ENCODE peak calls at places on chromosomes 1 and 21, in nine cellular contexts. L is IMR-90, V is HCT116, E is right lobe of liver, Q is upper lobe of left lung, M is A549, S is gastrocnemius medialis, G is GM12878, K is HepG2. D is an unnamed sample.

GRCh38 chr1:23452011-23452411 is 27.5 kb upstream of the TCEA3 start:
- ATAC-seq in L (peak; percentile 56), V (peak; percentile 92), E (peak; percentile 82), Q (peak; percentile 91), M (no peak), S (peak; percentile 47), G (peak; percentile 29), K (no peak), D (peak; percentile 54)

GRCh38 chr1:168783831-168784230 is 54.8 kb upstream of the DPT start:
- ATAC-seq in L (no peak), V (no peak), E (no peak), Q (no peak), M (no peak), S (peak; percentile 89), G (no peak), K (no peak), D (peak; percentile 89)

GRCh38 chr1:193634470-193634869 is 448.1 kb upstream of the B3GALT2 start:
- ATAC-seq in L (no peak), V (no peak), E (no peak), Q (no peak), M (no peak), S (no peak), G (no peak), K (no peak), D (no peak)

GRCh38 chr1:3349161-3349967 is 105.1 kb upstream of the ARHGEF16 start:
- ATAC-seq in L (no peak), V (peak; percentile 77), E (no peak), Q (no peak), M (peak; percentile 74), S (no peak), G (no peak), K (peak; percentile 73), D (no peak)

GRCh38 chr1:170664828-170665617 is 1.1 kb downstream of the PRRX1 start:
- ATAC-seq in L (peak; percentile 67), V (no peak), E (peak; percentile 71), Q (peak; percentile 61), M (peak; percentile 85), S (peak; percentile 42), G (peak; percentile 47), K (peak; percentile 77), D (peak; percentile 52)

GRCh38 chr21:15826908-15827601 is 97.3 kb downstream of the USP25 start:
- ATAC-seq in L (no peak), V (no peak), E (no peak), Q (no peak), M (no peak), S (peak; percentile 93), G (no peak), K (no peak), D (no peak)

GRCh38 chr1:17250601-17251000 is 1.7 kb downstream of the PADI3 start:
- ATAC-seq in L (no peak), V (peak; percentile 82), E (no peak), Q (no peak), M (peak; percentile 86), S (no peak), G (no peak), K (no peak), D (no peak)

GRCh38 chr1:85320371-85321131 is 44.1 kb upstream of the BCL10 start:
- ATAC-seq in L (peak; percentile 53), V (peak; percentile 65), E (no peak), Q (no peak), M (peak; percentile 79), S (no peak), G (no peak), K (no peak), D (no peak)

DNA sequence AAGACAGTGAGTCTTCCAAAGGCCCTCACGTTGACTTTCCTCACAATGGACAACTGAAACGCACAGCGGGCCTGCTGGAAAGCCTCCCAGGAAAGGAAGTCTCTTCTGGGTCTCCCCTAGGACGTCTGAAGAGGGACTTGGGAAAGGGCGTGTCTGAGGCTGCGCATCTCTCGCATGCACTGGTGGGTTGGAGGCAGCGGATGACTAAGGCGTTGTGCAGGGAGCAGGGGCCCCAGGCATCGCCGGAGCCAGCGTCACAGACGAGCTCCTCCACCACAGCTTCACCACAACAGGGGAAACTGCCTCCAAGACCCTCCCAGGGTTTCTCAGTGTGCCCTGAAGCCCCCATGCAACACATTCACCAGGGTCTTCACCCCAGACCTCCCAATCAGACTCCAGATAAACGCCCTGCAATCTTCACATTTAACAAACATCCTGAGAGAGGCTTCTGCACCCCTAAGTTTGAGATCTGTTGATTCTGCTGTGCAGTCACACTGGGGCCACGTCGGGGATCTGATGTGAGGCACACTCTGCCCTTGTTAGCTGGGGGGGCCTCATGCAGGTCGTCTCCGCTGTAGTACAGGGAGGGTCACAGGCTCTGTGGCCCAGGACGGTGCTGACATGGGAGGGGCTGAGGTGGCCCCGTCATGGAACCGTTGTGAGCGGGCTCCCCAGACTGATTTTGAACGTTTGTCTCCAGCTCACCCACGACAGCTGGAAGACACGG is 7.0 kb upstream of the TFF1 start:
- ATAC-seq in L (no peak), V (no peak), E (no peak), Q (no peak), M (no peak), S (no peak), G (no peak), K (no peak), D (no peak)
- TF ChIP-seq POLR2A in L (no peak), V (no peak), E (no peak), Q (no peak), M (no peak), S (no peak), G (no peak), K (no peak), D (no peak)

GRCh38 chr1:156052862-156053769 is 482 bp downstream of the UBQLN4 start:
- ATAC-seq in L (peak; percentile 26), V (peak; percentile 53), E (no peak), Q (peak; percentile 5), M (peak; percentile 66), S (no peak), G (peak; percentile 34), K (peak; percentile 50), D (peak; percentile 4)
- TF ChIP-seq POLR2A in L (no peak), V (no peak), E (no peak), Q (peak; percentile 33), M (no peak), S (peak; percentile 64), G (no peak), K (peak; percentile 3), D (no peak)

GRCh38 chr1:28135910-28136635 is 40.4 kb downstream of the PTAFR start:
- ATAC-seq in L (no peak), V (no peak), E (no peak), Q (no peak), M (no peak), S (no peak), G (no peak), K (no peak), D (no peak)
- TF ChIP-seq POLR2A in L (no peak), V (no peak), E (no peak), Q (no peak), M (no peak), S (no peak), G (no peak), K (no peak), D (no peak)

GRCh38 chr1:217630711-217631591 is at the start of the genes GPATCH2 and SPATA17:
- ATAC-seq in L (peak; percentile 95), V (peak; percentile 89), E (peak; percentile 98), Q (peak; percentile 95), M (peak; percentile 97), S (peak; percentile 99), G (peak; percentile 95), K (peak; percentile 97), D (peak; percentile 95)
- TF ChIP-seq POLR2A in L (peak; percentile 92), V (peak; percentile 79), E (peak; percentile 37), Q (peak; percentile 54), M (peak; percentile 58), S (no peak), G (peak; percentile 90), K (peak; percentile 68), D (peak; percentile 25)

GRCh38 chr1:196144588-196144987 is 463.7 kb downstream of the KCNT2 start:
- ATAC-seq in L (no peak), V (peak; percentile 52), E (no peak), Q (no peak), M (no peak), S (no peak), G (no peak), K (no peak), D (no peak)
- TF ChIP-seq POLR2A in L (no peak), V (no peak), E (no peak), Q (no peak), M (no peak), S (no peak), G (no peak), K (no peak), D (no peak)

GRCh38 chr21:31450971-31451370 is 106.9 kb upstream of the TIAM1 start:
- ATAC-seq in L (no peak), V (no peak), E (no peak), Q (no peak), M (no peak), S (no peak), G (no peak), K (no peak), D (no peak)
- TF ChIP-seq POLR2A in L (no peak), V (no peak), E (no peak), Q (no peak), M (no peak), S (no peak), G (no peak), K (no peak), D (no peak)

GRCh38 chr1:998051-998821 is 1.7 kb downstream of the HES4 start:
- ATAC-seq in L (no peak), V (no peak), E (no peak), Q (no peak), M (no peak), S (no peak), G (no peak), K (no peak), D (no peak)

GRCh38 chr1:1000357-1001056 is 610 bp upstream of the HES4 start:
- ATAC-seq in L (peak; percentile 70), V (peak; percentile 55), E (peak; percentile 30), Q (peak; percentile 64), M (peak; percentile 62), S (peak; percentile 24), G (peak; percentile 24), K (peak; percentile 53), D (peak; percentile 66)

GRCh38 chr1:998905-999796 is 746 bp downstream of the HES4 start:
- ATAC-seq in L (peak; percentile 2), V (peak; percentile 21), E (no peak), Q (no peak), M (no peak), S (peak; percentile 5), G (peak; percentile 11), K (peak; percentile 7), D (no peak)

GRCh38 chr1:1001057-1001630 is 1.2 kb upstream of the HES4 start:
- ATAC-seq in L (no peak), V (peak; percentile 3), E (no peak), Q (no peak), M (no peak), S (no peak), G (no peak), K (no peak), D (no peak)

GRCh38 chr1:999797-1000356 is at the start of gene HES4:
- ATAC-seq in L (peak; percentile 81), V (peak; percentile 67), E (peak; percentile 81), Q (peak; percentile 86), M (peak; percentile 52), S (peak; percentile 68), G (peak; percentile 59), K (peak; percentile 59), D (peak; percentile 90)
- TF ChIP-seq POLR2A in L (peak; percentile 99), V (peak; percentile 69), E (peak; percentile 91), Q (peak; percentile 86), M (peak; percentile 86), S (peak; percentile 85), G (peak; percentile 16), K (no peak), D (peak; percentile 83)